ENCODE peak calls at places on chromosomes 12 and 14, in six cellular contexts. U is endothelial cell, I is MCF 10A, E is lung, O is GM12865, F is lower lobe of right lung. K is an unnamed sample.

GRCh38 chr12:19140381-19141236 is 11.1 kb downstream of the PLEKHA5 start:
- DNase-seq in U (no peak), I (peak; percentile 36), E (no peak), O (no peak), F (no peak), K (no peak)

GRCh38 chr12:46523863-46524770 is 151.5 kb upstream of the SLC38A2 start:
- DNase-seq in U (no peak), I (peak; percentile 73), E (no peak), O (no peak), F (no peak), K (no peak)

GRCh38 chr14:30621354-30621953 is 665 bp upstream of the SCFD1 start:
- DNase-seq in U (peak; percentile 11), I (no peak), E (no peak), O (peak; percentile 51), F (peak; percentile 47), K (no peak)

GRCh38 chr12:101298426-101298825 is 18.5 kb downstream of the UTP20 start:
- DNase-seq in U (no peak), I (peak; percentile 68), E (no peak), O (no peak), F (no peak), K (no peak)

GRCh38 chr14:74141703-74142102 is 56.9 kb downstream of the LIN52 start:
- DNase-seq in U (no peak), I (peak; percentile 6), E (peak; percentile 29), O (no peak), F (no peak), K (no peak)

GRCh38 chr14:20683896-20684661 is at the start of gene RNASE4:
- DNase-seq in U (peak; percentile 76), I (peak; percentile 82), E (peak; percentile 86), O (peak; percentile 92), F (peak; percentile 93), K (peak; percentile 90)

GRCh38 chr12:64373204-64373603 is 17.4 kb downstream of the C12orf56 start:
- DNase-seq in U (no peak), I (peak; percentile 18), E (no peak), O (no peak), F (no peak), K (no peak)

GRCh38 chr12:1071182-1071581 is 80.2 kb downstream of the ERC1 start:
- DNase-seq in U (no peak), I (no peak), E (no peak), O (no peak), F (no peak), K (no peak)

GRCh38 chr14:68538641-68539040 is 254.2 kb downstream of the ZFP36L1 start:
- DNase-seq in U (no peak), I (no peak), E (no peak), O (no peak), F (no peak), K (no peak)

GRCh38 chr14:22579881-22580280 is 9.1 kb downstream of the DAD1 start:
- DNase-seq in U (no peak), I (no peak), E (no peak), O (no peak), F (no peak), K (no peak)

GRCh38 chr14:105126126-105126969 is 42.2 kb downstream of the JAG2 start:
- DNase-seq in U (no peak), I (no peak), E (no peak), O (no peak), F (no peak), K (peak; percentile 83)

GRCh38 chr12:109947511-109947910 is 47.4 kb downstream of the TCHP start:
- DNase-seq in U (no peak), I (no peak), E (no peak), O (no peak), F (no peak), K (no peak)

GRCh38 chr12:106246891-106247730 is 709 bp downstream of the CKAP4 start:
- DNase-seq in U (peak; percentile 64), I (peak; percentile 58), E (peak; percentile 60), O (peak; percentile 74), F (peak; percentile 83), K (peak; percentile 87)

GRCh38 chr14:96905825-96906224 is 108.6 kb downstream of the VRK1 start:
- DNase-seq in U (no peak), I (peak; percentile 60), E (no peak), O (no peak), F (no peak), K (no peak)

GRCh38 chr14:35403085-35403396 is 1.5 kb downstream of the NFKBIA start:
- DNase-seq in U (no peak), I (peak; percentile 38), E (no peak), O (peak; percentile 50), F (peak; percentile 67), K (no peak)

GRCh38 chr12:98053202-98053601 is 462.2 kb upstream of the TMPO start:
- DNase-seq in U (no peak), I (no peak), E (no peak), O (no peak), F (no peak), K (no peak)

GRCh38 chr12:29208935-29209701 is 60.0 kb downstream of the FAR2 start:
- DNase-seq in U (no peak), I (no peak), E (no peak), O (no peak), F (no peak), K (no peak)

GRCh38 chr12:96886998-96887677 is 19.9 kb upstream of the NEDD1 start:
- DNase-seq in U (no peak), I (no peak), E (no peak), O (peak; percentile 43), F (no peak), K (no peak)

GRCh38 chr12:117125275-117125613 is 26.0 kb upstream of the TESC start:
- DNase-seq in U (no peak), I (no peak), E (no peak), O (no peak), F (no peak), K (no peak)

GRCh38 chr14:77225254-77225653 is 43.7 kb downstream of the TMEM63C start:
- DNase-seq in U (no peak), I (no peak), E (no peak), O (no peak), F (no peak), K (no peak)

GRCh38 chr12:122420471-122421262 is 1.8 kb downstream of the CLIP1 start:
- DNase-seq in U (no peak), I (no peak), E (no peak), O (peak; percentile 26), F (no peak), K (no peak)

GRCh38 chr12:94140556-94140955 is 7.8 kb upstream of the PLXNC1 start:
- DNase-seq in U (peak; percentile 51), I (peak; percentile 34), E (no peak), O (peak; percentile 67), F (no peak), K (no peak)
- TF ChIP-seq CTCF in U (no peak), I (no peak), E (peak; percentile 21), O (peak; percentile 58), F (peak; percentile 39), K (peak; percentile 38)

DNA sequence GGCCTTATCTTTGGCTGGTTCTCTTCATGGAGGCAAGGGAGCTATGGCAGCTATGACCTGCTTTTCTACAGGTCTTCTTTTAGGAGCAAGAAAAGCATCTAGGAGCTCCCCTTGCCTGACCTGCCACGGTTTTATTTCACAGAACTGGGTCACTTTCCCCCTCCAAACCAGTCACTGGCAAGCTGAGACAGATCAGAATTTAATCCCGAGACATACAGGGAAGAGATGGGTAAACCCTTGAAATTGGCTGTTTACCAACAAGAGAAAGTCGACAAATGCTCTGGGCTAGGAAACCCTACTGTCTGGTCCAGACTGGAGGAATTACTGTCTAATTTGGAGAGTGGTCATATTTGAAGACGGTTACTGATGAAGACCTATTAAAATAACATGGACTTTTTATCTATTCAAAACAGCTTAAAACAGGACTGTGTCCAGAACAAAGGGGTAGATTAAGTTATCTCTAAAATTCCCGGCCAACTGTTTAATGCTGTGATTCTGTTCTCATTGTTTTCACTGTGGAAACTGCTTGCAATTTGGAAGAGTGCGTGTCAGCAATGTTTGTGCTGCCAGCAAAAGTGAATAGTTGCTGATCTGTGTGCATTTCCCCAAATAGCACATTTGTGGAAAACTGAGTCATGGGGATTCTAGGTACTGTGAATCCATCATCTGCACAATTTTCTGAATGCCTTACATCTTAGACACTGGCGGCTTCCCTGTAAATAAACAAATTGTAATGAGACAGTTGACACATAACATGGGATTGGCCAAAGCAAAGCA is 73.4 kb upstream of the EEA1 start:
- DNase-seq in U (no peak), I (peak; percentile 52), E (no peak), O (no peak), F (no peak), K (no peak)
- TF ChIP-seq CTCF in U (no peak), I (no peak), E (no peak), O (no peak), F (no peak), K (no peak)

DNA sequence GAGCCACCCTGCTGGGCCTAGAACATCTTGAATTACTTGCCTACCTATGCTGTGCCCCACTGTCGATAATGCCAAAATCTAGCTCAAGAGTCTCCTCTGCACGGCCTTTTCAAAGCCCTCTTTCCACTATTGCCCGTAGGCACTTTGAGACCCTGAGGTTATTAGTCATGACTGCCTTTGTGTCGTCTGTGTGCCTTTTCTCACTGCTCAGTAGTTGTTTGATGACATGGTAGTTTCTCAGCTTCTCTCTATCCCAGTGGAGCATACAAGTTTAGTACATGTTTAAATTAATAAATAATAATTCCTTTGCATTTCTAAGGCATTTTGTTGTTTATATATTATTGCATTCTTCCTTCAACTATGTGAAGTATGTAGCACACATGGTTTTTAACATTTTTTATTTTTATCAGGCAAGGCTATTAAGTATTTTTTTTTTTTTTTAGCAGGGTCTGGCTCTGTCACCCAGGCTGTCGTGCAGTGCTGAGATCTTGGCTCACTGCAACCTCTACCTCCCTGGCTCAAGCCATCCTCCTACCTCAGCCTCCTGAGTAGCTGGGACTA is 458.1 kb downstream of the PCNX1 start:
- DNase-seq in U (no peak), I (no peak), E (no peak), O (no peak), F (no peak), K (no peak)
- TF ChIP-seq CTCF in U (no peak), I (no peak), E (no peak), O (no peak), F (no peak), K (no peak)

DNA sequence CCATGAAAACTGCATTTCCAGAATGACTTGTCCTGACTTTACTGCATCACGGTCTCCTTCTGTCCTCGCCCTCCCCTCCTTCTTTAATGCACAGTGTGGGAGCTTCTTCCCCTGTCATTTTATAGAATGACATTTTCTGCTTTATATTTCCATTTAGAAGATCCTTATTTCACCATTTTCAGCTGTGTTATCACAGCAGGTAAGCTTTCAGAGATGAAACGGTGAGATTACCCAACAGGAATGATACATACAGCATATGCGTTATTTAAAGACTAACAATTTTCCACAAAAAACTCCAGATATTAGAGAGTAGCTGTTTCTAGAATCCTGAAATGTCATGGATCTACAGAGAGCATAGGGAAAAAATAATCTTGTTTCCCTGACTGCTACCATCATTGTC is 27.3 kb upstream of the PZP start:
- DNase-seq in U (no peak), I (no peak), E (no peak), O (no peak), F (no peak), K (no peak)
- TF ChIP-seq CTCF in U (no peak), I (no peak), E (no peak), O (no peak), F (no peak), K (no peak)